ENCODE peak calls at places on chromosomes 13 and 19, in nine cellular contexts. X, C, Q, L, P, O, N, R and A are unnamed samples. For H3K4me1, the result is how much of the 10 kb centered on the place peaks cover.

GRCh38 chr13:105442941-105443340 is 1092.5 kb downstream of the EFNB2 start:
- DNase-seq in X (no peak), C (no peak), Q (no peak), L (no peak), P (peak), O (peak), N (no peak), R (no peak), A (no peak)

GRCh38 chr19:55519461-55520311 is 17.2 kb downstream of the SBK2 start:
- DNase-seq in X (no peak), C (no peak), Q (no peak), L (no peak), P (peak), O (peak), N (no peak), R (no peak), A (no peak)

GRCh38 chr19:32265991-32266390 is 79.4 kb upstream of the ZNF507 start:
- DNase-seq in X (no peak), C (no peak), Q (no peak), L (no peak), P (no peak), O (no peak), N (peak), R (no peak), A (no peak)

GRCh38 chr13:42354246-42355117 is 82.5 kb downstream of the AKAP11 start:
- DNase-seq in X (no peak), C (peak), Q (no peak), L (no peak), P (peak), O (peak), N (no peak), R (no peak), A (no peak)

GRCh38 chr13:110653271-110653670 is 37.9 kb downstream of the NAXD start:
- DNase-seq in X (no peak), C (no peak), Q (no peak), L (no peak), P (no peak), O (no peak), N (no peak), R (no peak), A (no peak)

GRCh38 chr13:58594978-58595600 is 963.5 kb downstream of the PCDH17 start:
- DNase-seq in X (no peak), C (no peak), Q (no peak), L (no peak), P (no peak), O (no peak), N (no peak), R (no peak), A (no peak)

GRCh38 chr19:27734496-27735220 is 1478.3 kb downstream of the UQCRFS1 start:
- DNase-seq in X (no peak), C (no peak), Q (no peak), L (no peak), P (no peak), O (no peak), N (no peak), R (no peak), A (no peak)

GRCh38 chr19:14369399-14370168 is 11.7 kb upstream of the ADGRE5 start:
- DNase-seq in X (no peak), C (peak), Q (no peak), L (peak), P (peak), O (no peak), N (no peak), R (no peak), A (peak)

GRCh38 chr13:95146486-95146885 is 154.8 kb downstream of the ABCC4 start:
- DNase-seq in X (no peak), C (no peak), Q (no peak), L (no peak), P (no peak), O (peak), N (no peak), R (no peak), A (no peak)

GRCh38 chr13:106911020-106911419 is 343.1 kb upstream of the ARGLU1 start:
- DNase-seq in X (no peak), C (no peak), Q (no peak), L (no peak), P (no peak), O (no peak), N (no peak), R (no peak), A (no peak)

GRCh38 chr19:45767410-45767880 is 1.6 kb downstream of the SIX5 start:
- DNase-seq in X (peak), C (peak), Q (peak), L (peak), P (peak), O (peak), N (peak), R (peak), A (peak)

GRCh38 chr19:38678217-38678890 is 30.9 kb downstream of the ACTN4 start:
- DNase-seq in X (no peak), C (no peak), Q (no peak), L (no peak), P (no peak), O (no peak), N (no peak), R (no peak), A (peak)

GRCh38 chr13:77574076-77574475 is 38.6 kb downstream of the SCEL start:
- DNase-seq in X (no peak), C (no peak), Q (no peak), L (no peak), P (no peak), O (no peak), N (no peak), R (no peak), A (no peak)

GRCh38 chr19:10800488-10800887 is 35.5 kb downstream of the TMED1 start:
- DNase-seq in X (no peak), C (no peak), Q (no peak), L (peak), P (peak), O (no peak), N (no peak), R (no peak), A (no peak)

GRCh38 chr13:104773775-104774174 is 1707.6 kb upstream of the SLC10A2 start:
- DNase-seq in X (no peak), C (peak), Q (no peak), L (no peak), P (peak), O (peak), N (no peak), R (no peak), A (no peak)

GRCh38 chr19:58079792-58080191 is 18.2 kb downstream of the ZSCAN18 start:
- DNase-seq in X (no peak), C (no peak), Q (no peak), L (no peak), P (no peak), O (no peak), N (no peak), R (no peak), A (no peak)

GRCh38 chr13:97568850-97569249 is 134.9 kb downstream of the RAP2A start:
- DNase-seq in X (no peak), C (no peak), Q (no peak), L (no peak), P (no peak), O (peak), N (peak), R (peak), A (no peak)

GRCh38 chr13:114004416-114005205 is 30.7 kb upstream of the C13orf46 start:
- DNase-seq in X (no peak), C (no peak), Q (peak), L (no peak), P (peak), O (no peak), N (no peak), R (peak), A (peak)

GRCh38 chr19:35859414-35859813 is 2.7 kb downstream of the KIRREL2 start:
- DNase-seq in X (no peak), C (no peak), Q (no peak), L (no peak), P (no peak), O (no peak), N (no peak), R (no peak), A (no peak)

GRCh38 chr19:35862528-35862927 is 5.8 kb downstream of the KIRREL2 start:
- DNase-seq in X (no peak), C (no peak), Q (no peak), L (no peak), P (no peak), O (no peak), N (peak), R (no peak), A (no peak)

GRCh38 chr19:35860818-35861639 is 4.3 kb downstream of the KIRREL2 start:
- DNase-seq in X (no peak), C (peak), Q (no peak), L (no peak), P (no peak), O (no peak), N (peak), R (peak), A (no peak)

GRCh38 chr19:35861640-35862160 is 5.0 kb downstream of the KIRREL2 start:
- DNase-seq in X (no peak), C (no peak), Q (no peak), L (no peak), P (no peak), O (no peak), N (peak), R (no peak), A (no peak)

DNA sequence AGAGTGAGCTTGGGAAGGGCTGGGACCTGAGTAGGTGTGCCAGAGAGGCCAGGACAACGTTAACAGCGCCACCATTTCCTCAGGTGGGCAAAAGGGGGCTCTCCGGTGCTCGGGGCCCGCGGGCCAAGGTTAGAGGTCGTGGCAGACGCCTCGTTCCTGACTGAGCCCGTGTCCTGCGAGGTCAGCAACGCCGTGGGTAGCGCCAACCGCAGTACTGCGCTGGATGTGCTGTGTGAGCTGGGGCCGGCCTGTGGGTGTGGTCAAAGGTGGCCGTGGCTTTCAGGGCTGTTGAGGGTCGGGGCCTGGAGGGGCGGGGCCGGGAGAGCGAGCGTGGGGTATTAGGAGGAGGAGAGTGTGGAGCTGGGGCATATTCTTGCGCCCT is 3.7 kb downstream of the KIRREL2 start:
- DNase-seq in X (no peak), C (no peak), Q (no peak), L (no peak), P (no peak), O (no peak), N (peak), R (no peak), A (no peak)
- H3K4me3 ChIP-seq in X (no peak), C (no peak), Q (no peak), L (no peak), P (no peak), O (no peak), N (peak), R (no peak), A (no peak)

GRCh38 chr19:3106509-3107141 is 12.5 kb downstream of the GNA11 start:
- DNase-seq in X (no peak), C (no peak), Q (no peak), L (no peak), P (no peak), O (no peak), N (no peak), R (no peak), A (no peak)

GRCh38 chr19:3108775-3109174 is 14.6 kb downstream of the GNA11 start:
- DNase-seq in X (peak), C (peak), Q (peak), L (no peak), P (peak), O (peak), N (peak), R (peak), A (peak)

GRCh38 chr19:3109491-3109890 is 15.3 kb downstream of the GNA11 start:
- DNase-seq in X (no peak), C (no peak), Q (no peak), L (no peak), P (no peak), O (no peak), N (no peak), R (no peak), A (no peak)

GRCh38 chr19:3105641-3106508 is 11.7 kb downstream of the GNA11 start:
- DNase-seq in X (no peak), C (no peak), Q (no peak), L (no peak), P (no peak), O (no peak), N (no peak), R (no peak), A (peak)

DNA sequence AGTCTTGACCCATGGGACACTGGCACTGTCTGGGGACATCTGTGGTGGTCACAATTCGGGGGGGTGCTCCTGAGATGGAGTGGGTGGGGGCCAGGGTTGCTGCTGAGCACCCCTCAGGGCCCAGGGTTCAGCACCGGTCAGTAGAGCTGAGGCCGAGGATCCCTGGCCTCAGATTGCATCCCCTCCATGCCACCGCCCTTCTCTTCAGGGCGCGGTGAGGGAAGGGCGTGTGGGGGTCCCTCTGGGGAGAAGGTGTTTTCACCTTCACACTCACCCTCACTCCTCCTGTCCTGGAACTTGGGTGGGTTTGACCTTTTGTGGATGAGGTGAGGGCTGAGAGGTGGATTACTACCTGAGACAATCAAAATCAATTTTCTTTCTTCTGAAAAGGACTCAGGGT is 13.5 kb downstream of the GNA11 start:
- DNase-seq in X (no peak), C (no peak), Q (no peak), L (no peak), P (no peak), O (no peak), N (no peak), R (no peak), A (no peak)
- H3K4me1 ChIP-seq in X (under half), C (under half), Q (half or more), L (under half), P (under half), O (under half), N (under half), R (half or more), A (under half)

GRCh38 chr19:23914402-23915286 is at the start of gene ZNF726:
- DNase-seq in X (peak), C (peak), Q (peak), L (peak), P (peak), O (peak), N (no peak), R (peak), A (peak)

GRCh38 chr19:23913931-23914330 is 755 bp upstream of the ZNF726 start:
- DNase-seq in X (no peak), C (no peak), Q (no peak), L (no peak), P (no peak), O (no peak), N (no peak), R (no peak), A (no peak)

GRCh38 chr19:23916991-23917390 is 2.3 kb downstream of the ZNF726 start:
- DNase-seq in X (no peak), C (no peak), Q (no peak), L (no peak), P (peak), O (no peak), N (no peak), R (no peak), A (no peak)

GRCh38 chr19:23917856-23918255 is 3.2 kb downstream of the ZNF726 start:
- DNase-seq in X (peak), C (no peak), Q (peak), L (no peak), P (no peak), O (no peak), N (no peak), R (no peak), A (no peak)
- H3K27ac ChIP-seq in X (no peak), C (no peak), Q (peak), L (no peak), P (no peak), O (no peak), N (no peak), R (no peak), A (no peak)

DNA sequence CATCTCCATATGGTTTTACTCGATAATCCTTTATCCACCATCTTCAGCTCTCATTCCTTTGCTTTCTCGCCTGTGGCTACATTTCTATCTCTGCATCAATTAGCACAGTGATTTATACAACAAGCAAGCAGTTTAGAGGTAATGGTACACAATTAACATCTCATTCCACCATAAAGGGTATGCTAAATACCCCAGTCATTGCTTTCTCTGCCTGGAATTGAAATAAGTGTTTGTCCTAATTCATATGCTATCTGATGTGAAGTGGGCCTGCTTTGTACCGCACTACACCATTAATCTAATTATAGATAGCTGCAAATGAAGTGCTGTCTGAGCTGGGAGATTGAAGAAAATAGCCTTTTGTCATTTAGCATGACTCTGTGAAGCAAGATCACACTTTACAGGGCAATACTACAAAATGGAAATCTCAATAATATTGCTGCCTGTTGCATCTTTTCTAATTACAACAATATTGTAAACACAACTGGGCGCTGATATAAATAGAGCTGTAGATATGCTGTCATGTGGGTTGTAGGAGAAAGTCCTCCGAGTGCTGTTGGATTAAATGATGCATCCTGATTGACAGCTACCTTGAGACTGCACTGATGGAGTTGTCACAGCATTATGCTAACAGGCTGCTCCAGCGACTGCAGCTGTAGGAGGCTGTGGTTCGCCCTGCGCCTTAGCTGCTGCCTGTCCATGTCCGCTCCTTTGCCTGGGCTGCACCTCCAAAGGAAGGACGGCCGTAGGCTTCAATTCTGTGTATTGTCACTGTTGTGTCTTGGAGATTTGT is 78.2 kb downstream of the GGACT start:
- DNase-seq in X (no peak), C (no peak), Q (no peak), L (no peak), P (no peak), O (no peak), N (peak), R (no peak), A (no peak)
- H3K4me3 ChIP-seq in X (no peak), C (no peak), Q (no peak), L (no peak), P (no peak), O (no peak), N (no peak), R (no peak), A (no peak)

GRCh38 chr13:45333251-45333972 is 7.6 kb downstream of the TPT1 start:
- DNase-seq in X (no peak), C (no peak), Q (no peak), L (no peak), P (no peak), O (no peak), N (no peak), R (no peak), A (no peak)
- H3K4me1 ChIP-seq in X (under half), C (under half), Q (half or more), L (half or more), P (under half), O (half or more), N (under half), R (half or more), A (under half)

DNA sequence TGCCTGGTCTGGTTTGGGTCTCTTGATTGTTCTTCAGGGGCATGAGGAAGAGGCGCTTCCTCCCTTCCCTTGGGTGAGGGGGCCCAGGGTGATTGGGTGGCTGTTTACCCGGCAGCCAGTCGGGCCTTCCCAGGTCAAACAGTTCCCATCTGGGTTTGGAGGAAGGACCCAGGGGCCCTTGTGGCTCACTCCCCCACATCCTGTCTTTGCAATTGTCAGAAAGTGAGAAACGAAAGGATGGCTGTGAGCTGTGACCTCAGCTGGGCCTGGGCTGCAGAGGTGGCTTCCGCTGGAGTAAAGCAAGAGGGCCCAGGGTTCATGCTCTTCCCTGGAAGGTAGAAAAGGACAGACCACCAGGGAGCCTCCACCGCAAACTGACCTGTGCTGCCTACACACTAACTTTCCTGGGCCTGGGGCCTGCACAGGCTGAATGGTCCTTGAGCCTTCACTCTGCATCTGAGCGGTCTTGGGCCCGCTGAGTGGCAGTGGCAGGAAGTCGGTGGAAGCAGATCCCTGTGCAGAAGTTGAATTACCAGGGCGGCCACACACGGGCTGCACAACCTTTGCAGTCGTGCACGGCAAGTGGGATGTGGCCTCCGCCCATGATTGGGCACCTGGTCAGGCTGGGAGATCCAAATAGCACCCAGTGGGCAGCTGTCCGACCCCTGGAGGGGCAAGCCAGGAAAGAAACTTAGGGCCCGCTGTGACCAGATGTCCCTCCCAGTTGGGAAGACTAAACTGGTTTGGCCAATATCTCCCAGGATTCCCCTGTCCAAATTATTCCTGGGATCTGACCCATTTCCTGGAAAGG is 5.3 kb upstream of the CD79A start:
- DNase-seq in X (no peak), C (no peak), Q (peak), L (peak), P (no peak), O (no peak), N (peak), R (no peak), A (no peak)
- H3K27ac ChIP-seq in X (peak), C (peak), Q (peak), L (peak), P (no peak), O (peak), N (no peak), R (no peak), A (no peak)

DNA sequence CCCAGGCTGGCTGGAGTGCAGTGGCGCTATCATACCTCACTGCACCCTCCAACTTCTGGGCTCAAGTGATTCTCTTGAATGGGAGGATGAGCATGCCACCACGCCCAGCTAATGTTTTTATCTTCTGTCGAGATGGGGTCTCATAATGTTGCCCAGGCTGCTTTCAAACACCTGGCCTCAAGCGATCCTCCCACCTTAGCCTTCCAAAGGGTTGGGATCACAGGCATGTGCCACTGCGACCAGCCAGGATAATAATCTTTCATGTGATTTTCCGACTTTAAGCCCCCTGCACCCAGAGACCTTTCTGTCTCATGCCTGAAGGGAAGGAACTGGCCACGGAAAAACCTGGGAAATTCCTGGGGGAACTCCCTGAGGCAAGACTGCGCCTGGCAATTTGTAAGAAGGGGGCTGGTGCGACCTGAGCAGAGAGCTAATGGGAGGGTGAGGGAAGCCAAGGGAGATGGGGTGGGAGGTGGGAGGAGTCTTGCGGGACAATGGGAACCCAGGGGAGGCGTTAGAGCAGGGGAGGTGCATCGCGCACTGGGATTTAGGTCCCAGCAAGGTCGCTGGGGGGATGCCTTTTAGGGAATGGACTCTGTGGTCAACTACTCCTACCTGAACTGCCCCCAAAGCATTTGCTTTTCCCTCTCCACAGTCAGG is 1.2 kb upstream of the CCDC124 start:
- DNase-seq in X (no peak), C (peak), Q (peak), L (no peak), P (no peak), O (no peak), N (peak), R (no peak), A (no peak)
- H3K4me3 ChIP-seq in X (no peak), C (peak), Q (peak), L (peak), P (no peak), O (peak), N (peak), R (peak), A (no peak)

GRCh38 chr19:40282920-40283319 is 2.2 kb downstream of the AKT2 start:
- DNase-seq in X (no peak), C (no peak), Q (no peak), L (no peak), P (peak), O (no peak), N (no peak), R (no peak), A (no peak)
- H3K4me1 ChIP-seq in X (under half), C (under half), Q (half or more), L (half or more), P (under half), O (half or more), N (under half), R (half or more), A (under half)